ENCODE peak calls at places on chromosomes 12 and 14, in seven cellular contexts. P is bronchial epithelial cell; N is heart right ventricle; U is neural crest cell; M is GM13976; W is CD4-positive, alpha-beta T cell; H is Calu3. G is an unnamed sample.

GRCh38 chr12:116145451-116145850 is 132.0 kb downstream of the MED13L start:
- DNase-seq in M (no peak), N (no peak), W (no peak), H (no peak), U (no peak), P (no peak), G (no peak)

GRCh38 chr14:104388631-104389325 is 190.8 kb upstream of the C14orf180 start:
- DNase-seq in U (no peak), M (peak), H (no peak), W (no peak), P (no peak), N (no peak), G (no peak)

GRCh38 chr12:90672081-90672480 is 282.9 kb downstream of the CCER1 start:
- DNase-seq in U (no peak), N (no peak), H (no peak), W (no peak), P (no peak), M (no peak), G (no peak)

GRCh38 chr14:68792022-68792829 is 641 bp downstream of the ZFP36L1 start:
- DNase-seq in M (no peak), U (no peak), P (no peak), N (no peak), H (peak), W (no peak), G (no peak)

GRCh38 chr12:84046869-84047268 is 865.7 kb downstream of the SLC6A15 start:
- DNase-seq in P (no peak), N (no peak), H (no peak), M (no peak), U (no peak), W (no peak), G (no peak)

GRCh38 chr12:127389923-127390322 is 877.0 kb upstream of the TMEM132C start:
- DNase-seq in W (no peak), H (peak), M (no peak), P (peak), U (peak), N (no peak), G (no peak)

GRCh38 chr12:93101367-93101766 is 172.3 kb upstream of the EEA1 start:
- DNase-seq in N (no peak), W (no peak), M (no peak), U (no peak), P (no peak), H (no peak), G (no peak)

GRCh38 chr12:131384544-131384855 is 326.4 kb upstream of the SFSWAP start:
- DNase-seq in W (no peak), M (no peak), U (no peak), P (no peak), H (no peak), N (no peak), G (no peak)

GRCh38 chr12:47843226-47843980 is 23.7 kb upstream of the HDAC7 start:
- DNase-seq in N (no peak), H (no peak), U (no peak), W (no peak), M (no peak), P (no peak), G (no peak)

GRCh38 chr14:20652996-20653975 is 11.8 kb upstream of the OR6S1 start:
- DNase-seq in N (no peak), W (no peak), H (peak), P (peak), M (peak), U (peak), G (no peak)

GRCh38 chr12:132837693-132838463 is 9.2 kb upstream of the GOLGA3 start:
- DNase-seq in H (no peak), M (no peak), U (no peak), P (no peak), N (peak), W (no peak), G (no peak)

GRCh38 chr14:30496852-30497251 is 62.1 kb upstream of the G2E3 start:
- DNase-seq in P (no peak), W (no peak), M (no peak), U (no peak), H (no peak), N (no peak), G (no peak)

GRCh38 chr12:121033625-121034349 is 5.3 kb downstream of the OASL start:
- DNase-seq in M (no peak), P (peak), W (peak), N (no peak), H (peak), U (no peak), G (no peak)

GRCh38 chr14:68744613-68745012 is 48.3 kb downstream of the ZFP36L1 start:
- DNase-seq in P (no peak), U (no peak), M (no peak), H (no peak), N (no peak), W (no peak), G (no peak)

GRCh38 chr12:122116707-122117535 is 38.4 kb downstream of the MLXIP start:
- DNase-seq in U (no peak), P (no peak), H (no peak), W (no peak), N (no peak), M (no peak), G (no peak)

GRCh38 chr12:114608509-114608908 is 75.5 kb downstream of the TBX3 start:
- DNase-seq in P (no peak), M (no peak), W (no peak), N (no peak), U (no peak), H (no peak), G (no peak)

GRCh38 chr12:114611145-114612018 is 72.6 kb downstream of the TBX3 start:
- DNase-seq in U (no peak), H (no peak), W (no peak), M (no peak), N (no peak), P (no peak), G (no peak)

DNA sequence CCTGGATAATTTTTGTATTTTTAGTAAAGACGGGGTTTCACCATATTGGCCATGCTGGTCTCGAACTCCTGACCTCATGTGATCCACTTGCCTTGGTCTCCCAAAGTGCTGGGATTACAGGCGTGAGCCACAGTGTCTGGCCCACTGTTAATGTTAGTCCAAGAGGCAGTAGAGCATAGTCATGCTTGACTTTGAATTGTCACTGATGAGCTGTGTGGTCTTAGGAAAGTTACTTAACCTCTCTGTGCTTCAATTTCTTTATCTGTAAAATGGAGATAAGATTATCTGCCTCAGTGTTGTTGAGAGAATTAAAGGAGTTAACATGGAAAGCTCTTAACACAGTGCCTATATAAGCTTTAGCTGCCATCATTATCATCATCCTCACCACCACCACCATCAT is 78.1 kb downstream of the TBX3 start:
- DNase-seq in M (no peak), N (no peak), P (no peak), H (no peak), U (no peak), W (no peak), G (no peak)
- TF ChIP-seq CTCF in M (no peak), N (no peak), P (no peak), H (no peak), U (no peak), W (no peak), G (no peak)

DNA sequence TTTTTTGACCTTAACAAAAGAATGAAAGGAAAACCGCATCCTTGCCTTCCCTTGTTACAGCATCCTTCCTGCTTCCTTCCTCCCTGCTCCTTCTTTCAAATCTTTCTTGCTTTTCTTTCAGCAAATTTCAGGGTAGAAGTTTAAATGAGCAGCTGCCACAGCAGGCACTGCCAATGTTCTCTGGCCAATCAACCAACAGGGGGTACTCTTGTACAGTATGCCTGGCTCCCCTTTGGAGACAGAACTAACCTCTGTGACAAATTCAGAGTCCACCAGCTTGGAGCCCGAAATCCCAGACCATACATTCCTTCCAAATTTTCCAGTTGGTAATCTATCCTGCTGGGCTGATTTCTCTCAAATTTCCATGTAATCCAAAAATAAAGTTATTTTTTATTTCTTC is 609.8 kb upstream of the LMO3 start:
- DNase-seq in W (no peak), M (no peak), U (no peak), P (no peak), N (no peak), H (peak), G (no peak)
- TF ChIP-seq CTCF in W (no peak), M (no peak), U (no peak), P (peak), N (no peak), H (no peak), G (no peak)

GRCh38 chr12:28110329-28110728 is 79.9 kb upstream of the CCDC91 start:
- DNase-seq in P (peak), M (no peak), H (no peak), U (no peak), N (no peak), W (no peak), G (no peak)
- TF ChIP-seq CTCF in P (no peak), M (no peak), H (no peak), U (no peak), N (no peak), W (no peak), G (no peak)

GRCh38 chr12:94140556-94140955 is 7.8 kb upstream of the PLXNC1 start:
- DNase-seq in W (peak), P (peak), N (peak), M (peak), H (no peak), U (peak), G (peak)

GRCh38 chr12:94139816-94140215 is 8.6 kb upstream of the PLXNC1 start:
- DNase-seq in H (no peak), W (no peak), M (no peak), U (no peak), N (no peak), P (no peak), G (no peak)

GRCh38 chr12:94141004-94141764 is 7.2 kb upstream of the PLXNC1 start:
- DNase-seq in U (no peak), M (no peak), H (no peak), P (no peak), N (no peak), W (no peak), G (no peak)

GRCh38 chr12:94143444-94143843 is 4.9 kb upstream of the PLXNC1 start:
- DNase-seq in U (no peak), N (no peak), H (no peak), P (no peak), M (no peak), W (no peak), G (no peak)

GRCh38 chr12:94141892-94142291 is 6.5 kb upstream of the PLXNC1 start:
- DNase-seq in U (no peak), N (no peak), W (no peak), H (no peak), P (no peak), M (no peak), G (no peak)
- TF ChIP-seq CTCF in U (no peak), N (no peak), W (no peak), H (no peak), P (no peak), M (no peak), G (no peak)

G was measured in GM13977.